ENCODE peak calls at places on chromosomes 1 and 21, in six cellular contexts. A is A549, C is lower lobe of right lung, S is ascending aorta, Y is WTC11, N is uterus. D is an unnamed sample.

GRCh38 chr1:21932127-21932526 is 5.0 kb downstream of the HSPG2 start:
- DNase-seq in S (no peak), A (no peak), Y (no peak), N (peak; percentile 77), C (no peak), D (no peak)

GRCh38 chr1:89260042-89260441 is 12.6 kb downstream of the GBP5 start:
- DNase-seq in A (no peak), N (no peak), C (no peak), Y (no peak), S (no peak), D (no peak)

GRCh38 chr21:25234857-25235801 is 372.2 kb downstream of the MRPL39 start:
- DNase-seq in A (no peak), C (no peak), Y (no peak), S (no peak), N (no peak), D (no peak)

GRCh38 chr1:78370779-78371482 is 119.8 kb upstream of the PTGFR start:
- DNase-seq in Y (no peak), S (no peak), N (no peak), C (no peak), A (no peak), D (no peak)

GRCh38 chr1:170734412-170735175 is 70.7 kb downstream of the PRRX1 start:
- DNase-seq in A (no peak), S (no peak), N (no peak), C (no peak), Y (no peak), D (no peak)

GRCh38 chr1:44553771-44554170 is 120.5 kb downstream of the TMEM53 start:
- DNase-seq in Y (no peak), C (no peak), N (no peak), A (peak; percentile 59), S (no peak), D (no peak)

GRCh38 chr1:96487961-96488360 is 233.6 kb upstream of the PTBP2 start:
- DNase-seq in N (no peak), Y (no peak), S (no peak), A (no peak), C (no peak), D (no peak)

GRCh38 chr1:163315773-163316374 is 5.9 kb upstream of the NUF2 start:
- DNase-seq in C (no peak), A (peak; percentile 10), Y (no peak), N (peak; percentile 24), S (no peak), D (no peak)

GRCh38 chr1:22123901-22124404 is 18.9 kb downstream of the WNT4 start:
- DNase-seq in N (no peak), Y (no peak), S (no peak), C (no peak), A (no peak), D (no peak)

GRCh38 chr1:246454655-246455054 is 52.4 kb downstream of the SMYD3 start:
- DNase-seq in Y (no peak), S (no peak), C (no peak), N (no peak), A (no peak), D (no peak)

GRCh38 chr1:15667362-15667761 is 16.8 kb upstream of the PLEKHM2 start:
- DNase-seq in S (no peak), N (no peak), A (no peak), Y (no peak), C (no peak), D (no peak)

GRCh38 chr1:168621356-168621755 is 45.0 kb downstream of the XCL1 start:
- DNase-seq in A (no peak), Y (no peak), S (no peak), C (no peak), N (no peak), D (no peak)

GRCh38 chr1:54246097-54246721 is 46.2 kb downstream of the MRPL37 start:
- DNase-seq in N (no peak), C (no peak), A (no peak), Y (no peak), S (no peak), D (peak; percentile 72)

GRCh38 chr1:7549277-7549676 is 221.8 kb upstream of the VAMP3 start:
- DNase-seq in C (peak; percentile 36), S (no peak), A (peak; percentile 70), N (peak; percentile 31), Y (no peak), D (no peak)

GRCh38 chr1:94646151-94646643 is 104.6 kb upstream of the F3 start:
- DNase-seq in Y (no peak), A (no peak), C (no peak), N (no peak), S (no peak), D (no peak)

GRCh38 chr1:115262886-115263285 is 75.2 kb downstream of the NGF start:
- DNase-seq in C (no peak), Y (no peak), N (no peak), S (no peak), A (no peak), D (no peak)

GRCh38 chr1:114428083-114428754 is 82.8 kb downstream of the TRIM33 start:
- DNase-seq in C (no peak), S (no peak), A (no peak), N (no peak), Y (no peak), D (no peak)

GRCh38 chr1:175162955-175163354 is 29.6 kb downstream of the KIAA0040 start:
- DNase-seq in Y (no peak), A (no peak), S (no peak), N (no peak), C (no peak), D (no peak)

GRCh38 chr1:48250572-48250971 is 28.1 kb downstream of the SLC5A9 start:
- DNase-seq in S (no peak), Y (no peak), C (no peak), A (no peak), N (no peak), D (no peak)

GRCh38 chr1:108610073-108610472 is 50.2 kb downstream of the EEIG2 start:
- DNase-seq in S (no peak), Y (no peak), A (no peak), N (no peak), C (no peak), D (no peak)

GRCh38 chr1:43225168-43225567 is 44.6 kb upstream of the TMEM125 start:
- DNase-seq in C (no peak), S (no peak), A (no peak), Y (no peak), N (no peak), D (no peak)

GRCh38 chr1:84259376-84259775 is 42.1 kb upstream of the SAMD13 start:
- DNase-seq in Y (no peak), S (no peak), N (no peak), A (no peak), C (no peak), D (no peak)

GRCh38 chr1:30058966-30059365 is 664.4 kb downstream of the MATN1 start:
- DNase-seq in Y (no peak), A (peak; percentile 33), S (no peak), N (no peak), C (no peak), D (no peak)

DNA sequence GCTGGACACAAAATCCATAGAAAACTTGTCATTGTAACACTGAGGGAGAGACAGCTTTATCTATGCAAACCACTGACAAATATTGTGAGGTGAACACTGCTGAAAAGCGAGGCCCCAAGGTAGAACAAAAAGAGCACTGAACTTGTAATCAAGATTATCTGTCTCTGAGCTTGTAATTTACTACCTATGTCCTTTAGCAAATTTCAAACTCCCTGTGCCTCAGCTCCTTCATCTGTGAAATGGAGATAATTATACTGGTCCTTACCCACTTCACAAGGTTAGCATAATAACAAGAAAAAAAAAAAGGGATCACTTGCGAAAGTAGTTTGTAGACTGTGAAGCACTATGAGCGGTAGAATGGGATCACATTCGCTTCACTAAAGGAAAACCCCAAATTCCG is 4.9 kb upstream of the NUCKS1 start:
- DNase-seq in C (no peak), S (no peak), A (no peak), Y (no peak), N (no peak), D (no peak)
- TF ChIP-seq CTCF in C (no peak), S (no peak), A (no peak), Y (no peak), N (no peak), D (no peak)

DNA sequence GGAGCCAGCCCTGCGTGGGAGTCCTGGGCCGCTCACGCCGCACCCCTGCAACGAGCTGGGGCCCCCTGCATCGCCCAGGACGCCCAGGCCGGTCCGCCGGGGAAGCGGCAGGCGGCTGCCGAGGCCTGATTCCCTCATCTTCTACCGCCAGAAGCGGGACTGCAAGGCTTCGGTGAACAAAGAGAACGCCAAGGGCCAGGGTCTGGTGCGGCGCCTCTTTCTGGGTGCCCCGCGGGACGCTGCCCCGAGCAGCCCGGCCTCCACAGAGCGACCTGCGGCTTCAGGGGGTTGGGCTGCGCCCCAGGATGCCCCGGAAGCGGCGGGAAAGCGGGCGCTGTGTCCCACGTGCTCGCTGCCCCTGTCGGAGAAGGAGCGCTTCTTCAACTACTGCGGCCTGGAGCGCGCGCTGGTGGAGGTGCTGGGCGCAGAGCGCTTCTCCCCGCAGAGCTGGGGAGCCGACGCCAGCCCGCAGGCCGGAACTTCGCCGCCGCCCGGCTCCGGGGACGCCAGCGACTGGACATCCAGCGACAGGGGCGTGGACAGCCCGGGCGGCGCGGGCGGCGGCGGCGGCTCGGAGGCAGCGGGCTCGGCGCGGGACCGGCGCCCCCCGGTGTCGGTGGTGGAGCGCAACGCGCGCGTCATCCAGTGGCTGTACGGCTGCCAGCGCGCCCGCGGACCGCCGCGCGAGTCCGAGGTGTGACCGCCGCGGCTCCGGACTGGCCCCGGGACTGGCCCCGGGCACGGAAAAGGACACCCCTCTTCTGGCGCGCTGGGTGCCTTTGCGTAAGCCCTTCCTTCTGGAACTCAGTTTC is 2.7 kb downstream of the FAM110D start:
- DNase-seq in A (peak; percentile 26), S (no peak), N (no peak), C (peak; percentile 70), Y (peak; percentile 64), D (no peak)
- TF ChIP-seq CTCF in A (peak; percentile 37), S (peak; percentile 20), N (peak; percentile 32), C (no peak), Y (no peak), D (no peak)

DNA sequence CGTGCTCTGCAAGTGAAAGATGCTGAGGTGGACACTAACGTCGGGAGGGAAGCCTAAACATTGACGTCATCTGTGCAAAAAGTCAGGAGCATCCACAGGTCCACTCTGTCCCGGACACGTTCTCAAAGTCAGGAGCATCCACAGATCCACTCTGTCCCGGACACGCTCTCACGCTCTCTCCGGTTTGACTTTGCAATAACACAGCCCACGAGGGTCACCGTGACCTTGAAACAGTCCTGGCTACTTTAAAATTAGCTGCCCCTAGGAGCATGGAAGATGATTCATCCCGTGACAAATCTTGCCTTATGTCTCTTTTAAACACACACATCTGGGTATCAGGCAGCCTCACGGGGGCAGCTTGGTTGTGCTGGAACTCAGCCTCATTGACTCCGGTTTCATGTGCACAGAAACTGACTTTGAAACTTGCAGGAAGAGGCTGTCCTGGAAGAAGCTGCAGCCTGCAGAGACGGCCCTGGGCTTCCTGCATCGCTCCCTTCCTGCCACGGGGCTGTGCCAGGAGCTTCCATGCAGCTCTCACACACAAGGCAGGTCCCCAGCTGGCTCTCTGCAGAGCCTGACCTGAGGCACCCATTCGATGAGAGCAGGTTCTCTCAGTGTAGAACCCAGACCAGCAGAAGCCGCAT is 18.1 kb upstream of the COL18A1 start:
- DNase-seq in S (no peak), A (no peak), N (peak; percentile 93), Y (no peak), C (peak; percentile 44), D (no peak)
- TF ChIP-seq CTCF in S (peak; percentile 23), A (no peak), N (peak; percentile 38), Y (no peak), C (no peak), D (no peak)

GRCh38 chr1:88061106-88061829 is 622.8 kb upstream of the PKN2 start:
- DNase-seq in S (no peak), Y (peak; percentile 61), N (peak; percentile 17), A (peak; percentile 36), C (no peak), D (no peak)
- TF ChIP-seq CTCF in S (peak; percentile 44), Y (peak; percentile 26), N (peak; percentile 50), A (peak; percentile 51), C (peak; percentile 57), D (peak; percentile 82)